ENCODE peak calls at places on chromosomes 2 and 18, in nine cellular contexts. J is left ventricle myocardium inferior, W is lower lobe of right lung, O is right lobe of liver, D is K562, G is GM13977, C is tibial nerve, P is HCT116, V is nephron progenitor cell. B is an unnamed sample.

GRCh38 chr18:72056171-72056570 is 488.0 kb downstream of the CBLN2 start:
- DNase-seq in W (no peak), J (no peak), G (no peak), O (no peak), C (no peak), D (no peak), P (no peak), V (no peak), B (no peak)

GRCh38 chr2:73970850-73971471 is 13.7 kb upstream of the TET3 start:
- DNase-seq in P (no peak), W (peak; percentile 88), O (peak; percentile 70), J (peak; percentile 83), C (peak; percentile 67), V (peak; percentile 27), G (peak; percentile 44), D (peak; percentile 89), B (no peak)

GRCh38 chr2:101521497-101521896 is 46.6 kb upstream of the RFX8 start:
- DNase-seq in C (no peak), V (no peak), P (no peak), W (no peak), J (no peak), D (no peak), O (no peak), G (no peak), B (no peak)

GRCh38 chr2:179898873-179899272 is 37.5 kb upstream of the ZNF385B start:
- DNase-seq in W (no peak), O (no peak), V (peak; percentile 38), J (no peak), G (no peak), D (peak; percentile 74), C (no peak), P (peak; percentile 61), B (peak; percentile 30)

GRCh38 chr18:77346446-77346845 is 96.8 kb downstream of the GALR1 start:
- DNase-seq in J (no peak), O (no peak), D (no peak), V (no peak), G (no peak), W (no peak), C (no peak), P (no peak), B (no peak)

GRCh38 chr2:239531456-239532304 is 130.9 kb upstream of the HDAC4 start:
- DNase-seq in G (no peak), D (no peak), O (no peak), C (peak; percentile 41), V (peak; percentile 73), W (peak; percentile 7), P (no peak), J (no peak), B (peak; percentile 42)

GRCh38 chr2:54166121-54166773 is 50.8 kb downstream of the ACYP2 start:
- DNase-seq in W (no peak), G (no peak), V (no peak), P (no peak), O (no peak), C (no peak), D (no peak), J (no peak), B (no peak)

GRCh38 chr18:35076556-35076955 is 35.3 kb downstream of the MAPRE2 start:
- DNase-seq in G (no peak), O (no peak), V (no peak), P (no peak), D (no peak), C (no peak), J (no peak), W (no peak), B (no peak)

GRCh38 chr2:201642579-201643215 is 606 bp downstream of the TMEM237 start:
- DNase-seq in W (peak; percentile 85), D (peak; percentile 83), J (peak; percentile 80), V (peak; percentile 92), P (peak; percentile 64), G (peak; percentile 89), O (peak; percentile 85), C (peak; percentile 51), B (peak; percentile 82)

GRCh38 chr2:229780856-229781773 is 66.8 kb upstream of the DNER start:
- DNase-seq in J (no peak), C (no peak), D (peak; percentile 24), V (peak; percentile 8), G (peak; percentile 30), P (peak; percentile 12), O (no peak), W (no peak), B (no peak)

GRCh38 chr2:67463810-67464209 is 66.7 kb downstream of the ETAA1 start:
- DNase-seq in P (peak; percentile 64), O (no peak), W (no peak), C (no peak), V (no peak), G (no peak), J (no peak), D (peak; percentile 2), B (no peak)

GRCh38 chr2:238523158-238524110 is 96.7 kb downstream of the ASB1 start:
- DNase-seq in J (no peak), W (no peak), P (no peak), D (no peak), V (peak; percentile 77), G (peak; percentile 4), O (no peak), C (peak; percentile 59), B (peak; percentile 28)

GRCh38 chr2:124530203-124530602 is 505.1 kb downstream of the CNTNAP5 start:
- DNase-seq in P (no peak), W (no peak), J (no peak), V (no peak), O (no peak), C (no peak), G (no peak), D (no peak), B (no peak)
- TF ChIP-seq CTCF in P (no peak), W (no peak), J (no peak), V (no peak), O (peak; percentile 43), C (no peak), G (no peak), D (no peak), B (no peak)

DNA sequence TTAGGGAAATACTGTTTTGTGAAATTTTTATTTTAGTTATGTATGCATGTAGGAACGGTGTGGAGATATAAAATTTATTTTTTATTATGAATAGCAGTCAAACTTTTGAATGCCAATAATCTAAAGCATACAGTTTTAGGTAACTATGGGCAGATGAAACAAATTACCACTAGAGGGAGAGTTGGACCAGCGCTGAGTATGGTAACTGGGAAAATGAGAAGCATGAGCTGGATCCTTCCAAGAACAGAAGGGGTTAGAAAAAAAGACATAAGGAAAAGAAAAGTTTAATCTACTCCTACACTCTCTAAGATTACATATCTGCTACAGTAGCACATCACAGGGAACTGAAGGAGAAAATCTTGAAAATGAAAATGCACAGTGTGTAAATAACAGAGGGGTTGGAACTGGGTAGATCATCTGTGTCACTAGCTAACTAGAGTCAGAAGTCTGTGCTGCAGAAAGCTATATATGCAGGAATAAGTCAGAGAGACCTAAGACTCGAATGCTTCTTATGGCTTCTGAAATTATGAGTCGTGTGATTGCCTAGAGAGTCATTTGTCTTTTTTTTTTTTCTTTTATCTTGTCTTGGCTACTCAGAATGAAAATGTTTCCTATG is 15.6 kb downstream of the REG3G start:
- DNase-seq in V (peak; percentile 5), W (no peak), J (no peak), P (no peak), C (no peak), G (no peak), D (peak; percentile 10), O (no peak), B (no peak)
- TF ChIP-seq CTCF in V (peak; percentile 69), W (peak; percentile 31), J (peak; percentile 44), P (no peak), C (peak; percentile 42), G (peak; percentile 36), D (peak; percentile 57), O (peak; percentile 43), B (peak; percentile 81)

DNA sequence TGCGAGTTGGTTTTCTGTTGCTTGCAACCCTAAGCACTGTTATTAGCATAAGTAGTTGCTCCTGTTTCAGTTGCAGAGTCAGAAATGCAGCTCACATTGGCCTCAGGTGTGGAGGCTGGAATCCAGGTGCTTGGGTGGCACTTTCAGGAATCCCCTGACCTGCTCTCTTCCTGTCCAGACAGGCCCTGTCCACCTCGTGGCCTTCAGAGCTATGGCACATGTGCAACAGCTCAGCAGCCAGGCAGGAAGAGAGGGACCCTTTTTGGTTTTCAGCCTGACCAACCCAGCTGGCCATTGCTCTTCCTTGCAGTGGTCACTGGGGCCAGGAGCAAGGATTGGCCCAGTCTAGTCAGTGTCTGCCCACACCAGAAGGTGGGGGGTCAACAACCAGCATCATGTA is 12.7 kb downstream of the ACOXL start:
- DNase-seq in V (no peak), P (no peak), W (no peak), G (no peak), J (no peak), O (no peak), D (no peak), C (no peak), B (no peak)
- TF ChIP-seq CTCF in V (no peak), P (no peak), W (no peak), G (no peak), J (no peak), O (no peak), D (no peak), C (no peak), B (no peak)

GRCh38 chr18:1511619-1512311 is 607.1 kb downstream of the ADCYAP1 start:
- DNase-seq in V (no peak), P (no peak), G (no peak), O (no peak), W (no peak), D (peak; percentile 76), C (no peak), J (no peak), B (no peak)

GRCh38 chr18:1510542-1511179 is 606.0 kb downstream of the ADCYAP1 start:
- DNase-seq in V (no peak), D (no peak), G (no peak), O (no peak), C (no peak), J (no peak), W (no peak), P (no peak), B (no peak)

DNA sequence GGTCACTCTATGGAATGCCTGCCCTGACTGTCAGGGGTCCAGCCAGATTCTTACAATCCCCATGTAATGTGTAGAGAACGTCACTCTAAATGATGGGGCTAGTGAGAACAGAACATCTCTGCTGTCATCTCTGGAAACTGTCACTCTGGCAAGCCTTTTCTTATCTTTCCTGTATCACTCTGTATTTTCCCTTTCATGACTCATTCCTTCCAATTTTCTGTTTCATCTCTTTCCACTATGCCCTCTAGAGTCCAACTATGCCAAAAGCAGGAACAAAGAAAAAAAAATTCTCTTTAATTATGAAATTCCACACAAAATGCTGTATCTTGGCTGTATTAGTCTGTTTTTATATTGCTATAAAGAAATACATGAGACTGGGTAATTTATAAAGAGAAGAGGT is 608.8 kb downstream of the ADCYAP1 start:
- DNase-seq in P (no peak), G (no peak), D (peak; percentile 55), W (no peak), V (no peak), C (no peak), J (no peak), O (no peak), B (no peak)
- TF ChIP-seq CTCF in P (no peak), G (no peak), D (peak; percentile 65), W (no peak), V (no peak), C (no peak), J (no peak), O (peak; percentile 40), B (no peak)